ENCODE peak calls at places on chromosome 6, in seven cellular contexts. One of them, this sample, is unnamed.
A peak's percentile ranks its signal among the peaks of the same experiment; 100 is the strongest.

GRCh38 chr6:147651249-147652063 is 143.0 kb downstream of the SAMD5 start:
- DNase-seq in hepatocyte: no peak
- DNase-seq in fibroblast of the conjunctiva: peak; percentile 68
- DNase-seq in AG08395: peak; percentile 7
- DNase-seq in upper lobe of right lung: no peak
- DNase-seq in CD4-positive, CD25-positive, alpha-beta regulatory T cell: no peak
- DNase-seq in activated CD4-positive, alpha-beta T cell treated with anti-CD3 and anti-CD28 coated beads, Interleukin-2, amount 50 U/mL, for 4 hours: no peak
- DNase-seq in this sample: peak; percentile 20

GRCh38 chr6:158654498-158654897 is 4.6 kb downstream of the SYTL3 start:
- DNase-seq in fibroblast of the conjunctiva: no peak
- DNase-seq in activated CD4-positive, alpha-beta T cell treated with anti-CD3 and anti-CD28 coated beads, Interleukin-2, amount 50 U/mL, for 4 hours: no peak
- DNase-seq in upper lobe of right lung: peak; percentile 80
- DNase-seq in AG08395: peak; percentile 88
- DNase-seq in CD4-positive, CD25-positive, alpha-beta regulatory T cell: no peak
- DNase-seq in hepatocyte: peak; percentile 64
- DNase-seq in this sample: no peak

GRCh38 chr6:906920-907319 is 214.0 kb upstream of the EXOC2 start:
- DNase-seq in fibroblast of the conjunctiva: no peak
- DNase-seq in upper lobe of right lung: no peak
- DNase-seq in AG08395: no peak
- DNase-seq in CD4-positive, CD25-positive, alpha-beta regulatory T cell: no peak
- DNase-seq in activated CD4-positive, alpha-beta T cell treated with anti-CD3 and anti-CD28 coated beads, Interleukin-2, amount 50 U/mL, for 4 hours: no peak
- DNase-seq in hepatocyte: no peak
- DNase-seq in this sample: peak; percentile 24

GRCh38 chr6:119446623-119447008 is 97.1 kb upstream of the MAN1A1 start:
- DNase-seq in CD4-positive, CD25-positive, alpha-beta regulatory T cell: no peak
- DNase-seq in hepatocyte: peak; percentile 16
- DNase-seq in fibroblast of the conjunctiva: peak; percentile 83
- DNase-seq in upper lobe of right lung: no peak
- DNase-seq in activated CD4-positive, alpha-beta T cell treated with anti-CD3 and anti-CD28 coated beads, Interleukin-2, amount 50 U/mL, for 4 hours: no peak
- DNase-seq in AG08395: peak; percentile 50
- DNase-seq in this sample: no peak

GRCh38 chr6:158292016-158292415 is 20.2 kb upstream of the TULP4 start:
- DNase-seq in upper lobe of right lung: no peak
- DNase-seq in activated CD4-positive, alpha-beta T cell treated with anti-CD3 and anti-CD28 coated beads, Interleukin-2, amount 50 U/mL, for 4 hours: no peak
- DNase-seq in fibroblast of the conjunctiva: no peak
- DNase-seq in CD4-positive, CD25-positive, alpha-beta regulatory T cell: no peak
- DNase-seq in hepatocyte: no peak
- DNase-seq in AG08395: no peak
- DNase-seq in this sample: no peak

GRCh38 chr6:132888701-132889100 is 74.3 kb downstream of the RPS12 start:
- DNase-seq in activated CD4-positive, alpha-beta T cell treated with anti-CD3 and anti-CD28 coated beads, Interleukin-2, amount 50 U/mL, for 4 hours: no peak
- DNase-seq in fibroblast of the conjunctiva: no peak
- DNase-seq in upper lobe of right lung: no peak
- DNase-seq in CD4-positive, CD25-positive, alpha-beta regulatory T cell: no peak
- DNase-seq in AG08395: no peak
- DNase-seq in hepatocyte: no peak
- DNase-seq in this sample: no peak

GRCh38 chr6:32980488-32981038 is 12.2 kb downstream of the BRD2 start:
- DNase-seq in fibroblast of the conjunctiva: no peak
- DNase-seq in upper lobe of right lung: no peak
- DNase-seq in AG08395: no peak
- DNase-seq in activated CD4-positive, alpha-beta T cell treated with anti-CD3 and anti-CD28 coated beads, Interleukin-2, amount 50 U/mL, for 4 hours: no peak
- DNase-seq in CD4-positive, CD25-positive, alpha-beta regulatory T cell: no peak
- DNase-seq in hepatocyte: no peak
- DNase-seq in this sample: no peak

GRCh38 chr6:139820191-139820590 is 445.7 kb upstream of the CITED2 start:
- DNase-seq in upper lobe of right lung: no peak
- DNase-seq in activated CD4-positive, alpha-beta T cell treated with anti-CD3 and anti-CD28 coated beads, Interleukin-2, amount 50 U/mL, for 4 hours: no peak
- DNase-seq in AG08395: peak; percentile 70
- DNase-seq in CD4-positive, CD25-positive, alpha-beta regulatory T cell: no peak
- DNase-seq in fibroblast of the conjunctiva: no peak
- DNase-seq in hepatocyte: peak; percentile 10
- DNase-seq in this sample: no peak

GRCh38 chr6:53624491-53624890 is 41.1 kb downstream of the KLHL31 start:
- DNase-seq in hepatocyte: no peak
- DNase-seq in fibroblast of the conjunctiva: no peak
- DNase-seq in activated CD4-positive, alpha-beta T cell treated with anti-CD3 and anti-CD28 coated beads, Interleukin-2, amount 50 U/mL, for 4 hours: no peak
- DNase-seq in AG08395: no peak
- DNase-seq in upper lobe of right lung: no peak
- DNase-seq in CD4-positive, CD25-positive, alpha-beta regulatory T cell: no peak
- DNase-seq in this sample: no peak

GRCh38 chr6:142764306-142764705 is 180.7 kb downstream of the HIVEP2 start:
- DNase-seq in hepatocyte: no peak
- DNase-seq in fibroblast of the conjunctiva: no peak
- DNase-seq in CD4-positive, CD25-positive, alpha-beta regulatory T cell: no peak
- DNase-seq in upper lobe of right lung: no peak
- DNase-seq in activated CD4-positive, alpha-beta T cell treated with anti-CD3 and anti-CD28 coated beads, Interleukin-2, amount 50 U/mL, for 4 hours: no peak
- DNase-seq in AG08395: no peak
- DNase-seq in this sample: no peak

GRCh38 chr6:115899883-115900282 is 160.8 kb downstream of the FRK start:
- DNase-seq in activated CD4-positive, alpha-beta T cell treated with anti-CD3 and anti-CD28 coated beads, Interleukin-2, amount 50 U/mL, for 4 hours: no peak
- DNase-seq in hepatocyte: no peak
- DNase-seq in fibroblast of the conjunctiva: no peak
- DNase-seq in CD4-positive, CD25-positive, alpha-beta regulatory T cell: no peak
- DNase-seq in AG08395: no peak
- DNase-seq in upper lobe of right lung: no peak
- DNase-seq in this sample: no peak

GRCh38 chr6:52640170-52640569 is 30.7 kb upstream of the TMEM14A start:
- DNase-seq in activated CD4-positive, alpha-beta T cell treated with anti-CD3 and anti-CD28 coated beads, Interleukin-2, amount 50 U/mL, for 4 hours: no peak
- DNase-seq in fibroblast of the conjunctiva: no peak
- DNase-seq in hepatocyte: no peak
- DNase-seq in upper lobe of right lung: no peak
- DNase-seq in AG08395: no peak
- DNase-seq in CD4-positive, CD25-positive, alpha-beta regulatory T cell: no peak
- DNase-seq in this sample: no peak

GRCh38 chr6:95846652-95847051 is 169.1 kb upstream of the FUT9 start:
- DNase-seq in hepatocyte: no peak
- DNase-seq in fibroblast of the conjunctiva: no peak
- DNase-seq in AG08395: no peak
- DNase-seq in activated CD4-positive, alpha-beta T cell treated with anti-CD3 and anti-CD28 coated beads, Interleukin-2, amount 50 U/mL, for 4 hours: no peak
- DNase-seq in upper lobe of right lung: no peak
- DNase-seq in CD4-positive, CD25-positive, alpha-beta regulatory T cell: no peak
- DNase-seq in this sample: no peak

GRCh38 chr6:12555267-12555666 is 161.3 kb upstream of the PHACTR1 start:
- DNase-seq in fibroblast of the conjunctiva: no peak
- DNase-seq in activated CD4-positive, alpha-beta T cell treated with anti-CD3 and anti-CD28 coated beads, Interleukin-2, amount 50 U/mL, for 4 hours: no peak
- DNase-seq in hepatocyte: no peak
- DNase-seq in CD4-positive, CD25-positive, alpha-beta regulatory T cell: no peak
- DNase-seq in upper lobe of right lung: no peak
- DNase-seq in AG08395: peak; percentile 80
- DNase-seq in this sample: no peak

GRCh38 chr6:161802231-161802630 is 528.4 kb upstream of the AGPAT4 start:
- DNase-seq in activated CD4-positive, alpha-beta T cell treated with anti-CD3 and anti-CD28 coated beads, Interleukin-2, amount 50 U/mL, for 4 hours: no peak
- DNase-seq in CD4-positive, CD25-positive, alpha-beta regulatory T cell: no peak
- DNase-seq in hepatocyte: no peak
- DNase-seq in fibroblast of the conjunctiva: no peak
- DNase-seq in AG08395: no peak
- DNase-seq in upper lobe of right lung: no peak
- DNase-seq in this sample: no peak

GRCh38 chr6:8556370-8557018 is 121.1 kb upstream of the SLC35B3 start:
- DNase-seq in upper lobe of right lung: no peak
- DNase-seq in CD4-positive, CD25-positive, alpha-beta regulatory T cell: no peak
- DNase-seq in fibroblast of the conjunctiva: peak; percentile 63
- DNase-seq in hepatocyte: peak; percentile 48
- DNase-seq in activated CD4-positive, alpha-beta T cell treated with anti-CD3 and anti-CD28 coated beads, Interleukin-2, amount 50 U/mL, for 4 hours: no peak
- DNase-seq in AG08395: peak; percentile 22
- DNase-seq in this sample: peak; percentile 86

GRCh38 chr6:144278659-144279314 is 6.3 kb upstream of the UTRN start:
- DNase-seq in activated CD4-positive, alpha-beta T cell treated with anti-CD3 and anti-CD28 coated beads, Interleukin-2, amount 50 U/mL, for 4 hours: no peak
- DNase-seq in AG08395: no peak
- DNase-seq in fibroblast of the conjunctiva: no peak
- DNase-seq in CD4-positive, CD25-positive, alpha-beta regulatory T cell: no peak
- DNase-seq in upper lobe of right lung: no peak
- DNase-seq in hepatocyte: no peak
- DNase-seq in this sample: no peak

GRCh38 chr6:72182337-72183246 is 296.2 kb downstream of the RIMS1 start:
- DNase-seq in hepatocyte: peak; percentile 83
- DNase-seq in AG08395: peak; percentile 28
- DNase-seq in fibroblast of the conjunctiva: no peak
- DNase-seq in CD4-positive, CD25-positive, alpha-beta regulatory T cell: no peak
- DNase-seq in upper lobe of right lung: peak; percentile 84
- DNase-seq in activated CD4-positive, alpha-beta T cell treated with anti-CD3 and anti-CD28 coated beads, Interleukin-2, amount 50 U/mL, for 4 hours: no peak
- DNase-seq in this sample: no peak

GRCh38 chr6:89410231-89411018 is 1.6 kb downstream of the RRAGD start:
- DNase-seq in AG08395: no peak
- DNase-seq in activated CD4-positive, alpha-beta T cell treated with anti-CD3 and anti-CD28 coated beads, Interleukin-2, amount 50 U/mL, for 4 hours: no peak
- DNase-seq in fibroblast of the conjunctiva: no peak
- DNase-seq in upper lobe of right lung: no peak
- DNase-seq in hepatocyte: no peak
- DNase-seq in CD4-positive, CD25-positive, alpha-beta regulatory T cell: no peak
- DNase-seq in this sample: no peak

This sample was measured in NCI-H460.